ENCODE peak calls at places on chromosomes 2 and 18, in eight cellular contexts. K is neural progenitor cell, G is tibial artery, P is upper lobe of right lung, V is astrocyte, M is tibial nerve, C is suprapubic skin, I is Panc1. J is an unnamed sample. For H3K36me3, the result is how much of the 10 kb centered on the place peaks cover.

GRCh38 chr2:75053484-75054112 is 95.2 kb downstream of the POLE4 start:
- DNase-seq in V (no peak), C (no peak), M (no peak), K (peak), I (no peak), P (no peak), G (no peak), J (no peak)

GRCh38 chr2:174827371-174828369 is 63.4 kb upstream of the CHRNA1 start:
- DNase-seq in P (no peak), M (no peak), V (peak), K (peak), G (no peak), C (no peak), I (no peak), J (no peak)

GRCh38 chr2:230158468-230158867 is 61.3 kb downstream of the SP110 start:
- DNase-seq in C (no peak), P (no peak), V (no peak), M (no peak), G (no peak), I (no peak), K (no peak), J (no peak)

GRCh38 chr2:224059178-224059577 is 20.1 kb upstream of the SERPINE2 start:
- DNase-seq in K (no peak), V (no peak), M (no peak), I (no peak), C (no peak), G (no peak), P (no peak), J (no peak)

GRCh38 chr2:182941939-182942338 is 75.5 kb upstream of the FRZB start:
- DNase-seq in C (no peak), K (no peak), V (no peak), M (no peak), P (no peak), G (no peak), I (no peak), J (no peak)

GRCh38 chr2:241985986-241986329 is 116.4 kb downstream of the RTP5 start:
- DNase-seq in I (no peak), M (no peak), G (no peak), K (no peak), P (no peak), C (peak), V (no peak), J (no peak)

GRCh38 chr2:63842149-63843061 is 709 bp downstream of the UGP2 start:
- DNase-seq in M (peak), C (no peak), P (peak), V (peak), G (peak), K (peak), I (no peak), J (no peak)

GRCh38 chr2:46029332-46029811 is 267.8 kb upstream of the EPAS1 start:
- DNase-seq in C (no peak), K (peak), V (peak), I (no peak), G (no peak), M (no peak), P (no peak), J (no peak)

GRCh38 chr2:220226076-220226475 is 598.6 kb downstream of the SLC4A3 start:
- DNase-seq in C (no peak), I (no peak), K (no peak), M (no peak), V (peak), G (no peak), P (no peak), J (no peak)

GRCh38 chr18:25453556-25454269 is 101.7 kb upstream of the ZNF521 start:
- DNase-seq in M (no peak), P (no peak), I (no peak), C (no peak), K (no peak), G (no peak), V (peak), J (peak)

GRCh38 chr2:151523825-151524224 is 114.1 kb downstream of the RIF1 start:
- DNase-seq in I (no peak), M (no peak), C (no peak), P (no peak), K (no peak), V (peak), G (no peak), J (peak)

GRCh38 chr2:50241292-50241691 is 790.6 kb downstream of the NRXN1 start:
- DNase-seq in I (no peak), C (no peak), G (no peak), M (no peak), K (no peak), V (no peak), P (no peak), J (no peak)

GRCh38 chr2:17538022-17538843 is 2.3 kb upstream of the VSNL1 start:
- DNase-seq in K (peak), M (no peak), P (no peak), I (no peak), G (no peak), V (peak), C (no peak), J (no peak)

DNA sequence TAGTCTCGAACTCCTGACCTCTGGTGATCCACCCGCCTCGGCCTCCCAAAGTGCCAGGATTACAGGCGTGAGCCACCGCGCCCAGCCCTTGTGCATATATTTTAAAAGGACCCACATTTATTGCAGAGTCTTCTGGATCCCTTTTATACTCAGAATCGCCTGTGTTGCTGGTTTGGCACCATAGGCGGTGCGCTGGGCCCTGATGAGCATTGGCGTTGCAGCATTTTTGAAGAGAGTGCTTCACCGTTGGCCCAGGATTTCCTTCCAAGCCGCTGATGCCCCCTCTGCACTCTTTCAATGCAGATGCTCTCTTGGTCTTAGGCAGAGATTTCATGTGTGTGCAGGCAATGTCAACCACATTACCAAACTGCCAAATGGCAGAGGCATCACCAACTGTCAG is 13.5 kb upstream of the TFCP2L1 start:
- DNase-seq in M (no peak), V (no peak), C (no peak), K (no peak), G (no peak), P (no peak), I (no peak), J (no peak)
- TF ChIP-seq CTCF in M (no peak), V (no peak), C (no peak), K (no peak), G (no peak), P (no peak), I (no peak), J (no peak)

DNA sequence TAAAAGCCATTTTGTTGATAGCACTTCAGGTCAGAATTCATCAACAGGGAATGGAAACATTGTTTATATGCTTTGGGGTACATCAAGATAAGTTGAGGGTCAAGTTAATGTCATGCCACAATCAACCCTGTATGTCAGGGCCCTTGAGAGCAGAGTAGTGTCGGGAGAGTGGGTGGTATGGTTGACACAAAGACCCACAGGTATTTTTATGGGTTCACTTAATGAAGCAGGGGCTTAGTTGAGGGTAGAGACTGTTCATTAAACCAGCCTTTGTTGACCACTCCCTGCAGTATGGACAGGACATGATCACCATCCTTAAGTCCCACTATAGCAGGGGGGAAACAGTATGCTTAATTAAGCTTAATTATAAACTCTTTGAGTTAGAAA is 5.7 kb downstream of the RPL37A start:
- DNase-seq in V (no peak), G (no peak), I (no peak), M (no peak), K (no peak), P (no peak), C (no peak), J (no peak)
- H3K36me3 ChIP-seq in V (half or more), G (under half), I (under half), M (half or more), K (under half), P (half or more), C (half or more), J (under half)

GRCh38 chr2:239289545-239289944 is 111.3 kb downstream of the HDAC4 start:
- DNase-seq in P (peak), G (peak), V (no peak), I (no peak), C (no peak), M (peak), K (no peak), J (no peak)
- H3K4me3 ChIP-seq in P (no peak), G (no peak), V (no peak), I (no peak), C (no peak), M (no peak), K (no peak), J (no peak)

GRCh38 chr18:76264851-76265250 is 230.2 kb downstream of the ZNF516 start:
- DNase-seq in C (no peak), K (no peak), I (no peak), V (no peak), M (no peak), P (no peak), G (no peak), J (no peak)
- TF ChIP-seq CTCF in C (no peak), K (no peak), I (no peak), V (no peak), M (no peak), P (no peak), G (no peak), J (peak)

DNA sequence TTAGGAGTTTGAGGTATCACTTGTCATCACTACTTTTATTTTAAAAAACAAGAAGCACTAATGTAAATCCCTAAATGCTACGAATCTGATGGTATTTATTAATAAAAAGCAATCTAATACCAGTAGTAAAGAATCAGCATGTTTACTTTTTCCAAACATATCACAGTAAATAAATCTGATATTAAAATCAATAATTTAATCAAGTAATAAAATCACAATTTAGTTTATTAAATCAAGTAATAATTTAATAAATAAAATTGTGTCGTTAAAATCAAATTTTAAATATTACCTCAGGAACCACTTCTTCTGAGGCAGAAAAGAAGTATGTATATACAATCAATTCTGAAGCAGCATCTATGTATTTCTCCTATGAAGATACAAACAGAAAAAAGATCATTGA is 18.0 kb downstream of the TMX3 start:
- DNase-seq in I (no peak), M (no peak), K (no peak), G (no peak), C (no peak), V (no peak), P (no peak), J (no peak)
- H3K36me3 ChIP-seq in I (under half), M (under half), K (under half), G (under half), C (under half), V (under half), P (half or more), J (under half)

J was measured in BJ.